ENCODE peak calls at places on chromosomes 13 and 19, in ten cellular contexts. N is NCI-H1092 treated with DMSO at 0.1 percent for 48 hours; R is Peyer's patch; I is GM12892; B is activated T-helper 1 cell treated with anti-CD3 and anti-CD28 coated beads, Interleukin-2, amount 50 U/mL, for 16 hours; T is AG04450; J is stimulated activated CD4-positive, alpha-beta T cell treated with anti-CD3 and anti-CD28 coated beads, TNF-alpha, amount 100 ng/mL, for 1 hour; A is choroid plexus epithelial cell; E is AML-193; S is HS-5. O is an unnamed sample.
A peak's percentile ranks its signal among the peaks of the same experiment; 100 is the strongest.

GRCh38 chr13:52991344-52992020 is 37.1 kb upstream of the OLFM4 start:
- DNase-seq in N (no peak), R (no peak), I (no peak), B (no peak), T (no peak), J (no peak), A (no peak), E (no peak), S (no peak), O (no peak)

GRCh38 chr13:101627556-101627943 is 175.1 kb downstream of the ITGBL1 start:
- DNase-seq in N (peak; percentile 47), R (no peak), I (no peak), B (no peak), T (no peak), J (no peak), A (no peak), E (no peak), S (no peak), O (no peak)

GRCh38 chr13:26220575-26220974 is 1.5 kb downstream of the RNF6 start:
- DNase-seq in N (no peak), R (no peak), I (no peak), B (no peak), T (no peak), J (no peak), A (peak; percentile 74), E (peak; percentile 13), S (no peak), O (no peak)

GRCh38 chr13:31409678-31410356 is 210.0 kb downstream of the B3GLCT start:
- DNase-seq in N (no peak), R (no peak), I (no peak), B (no peak), T (no peak), J (no peak), A (peak; percentile 57), E (peak; percentile 14), S (no peak), O (no peak)

GRCh38 chr19:47765522-47766358 is 12.8 kb upstream of the SELENOW start:
- DNase-seq in N (peak; percentile 6), R (peak; percentile 83), I (no peak), B (no peak), T (no peak), J (no peak), A (peak; percentile 70), E (peak; percentile 24), S (no peak), O (no peak)

GRCh38 chr13:94345374-94346195 is 133.9 kb downstream of the DCT start:
- DNase-seq in N (peak; percentile 63), R (no peak), I (no peak), B (no peak), T (no peak), J (no peak), A (peak; percentile 65), E (no peak), S (no peak), O (peak; percentile 57)

GRCh38 chr19:30419581-30420180 is 47.5 kb downstream of the ZNF536 start:
- DNase-seq in N (no peak), R (no peak), I (no peak), B (no peak), T (no peak), J (no peak), A (no peak), E (no peak), S (no peak), O (peak; percentile 4)

GRCh38 chr13:110723598-110723997 is 10.1 kb downstream of the ING1 start:
- DNase-seq in N (no peak), R (no peak), I (no peak), B (no peak), T (no peak), J (no peak), A (no peak), E (no peak), S (no peak), O (no peak)

GRCh38 chr13:106096661-106097092 is 438.8 kb downstream of the EFNB2 start:
- DNase-seq in N (no peak), R (no peak), I (no peak), B (no peak), T (no peak), J (no peak), A (no peak), E (no peak), S (no peak), O (no peak)

GRCh38 chr13:21625366-21625765 is 21.4 kb upstream of the MICU2 start:
- DNase-seq in N (peak; percentile 82), R (no peak), I (no peak), B (no peak), T (no peak), J (no peak), A (peak; percentile 55), E (peak; percentile 63), S (no peak), O (peak; percentile 69)

GRCh38 chr13:33649212-33649917 is 168.6 kb upstream of the RFC3 start:
- DNase-seq in N (peak; percentile 33), R (no peak), I (no peak), B (no peak), T (no peak), J (no peak), A (peak; percentile 44), E (no peak), S (no peak), O (no peak)

GRCh38 chr19:49851456-49852259 is 699 bp downstream of the PTOV1 start:
- DNase-seq in N (no peak), R (peak; percentile 55), I (no peak), B (no peak), T (no peak), J (no peak), A (no peak), E (no peak), S (no peak), O (no peak)

GRCh38 chr13:44331912-44332840 is 41.4 kb upstream of the SERP2 start:
- DNase-seq in N (peak; percentile 79), R (no peak), I (no peak), B (no peak), T (peak; percentile 75), J (no peak), A (peak; percentile 96), E (no peak), S (no peak), O (peak; percentile 17)

GRCh38 chr19:11482384-11483050 is 1.7 kb upstream of the ELAVL3 start:
- DNase-seq in N (peak; percentile 84), R (peak; percentile 85), I (peak; percentile 98), B (peak; percentile 69), T (peak; percentile 32), J (peak; percentile 57), A (peak; percentile 84), E (no peak), S (peak; percentile 61), O (peak; percentile 43)

O was measured in kidney glomerular epithelial cell.